ENCODE peak calls at places on chromosome 16, in five cellular contexts. N is HuH-7; T is T-cell; O is cardiac fibroblast; D is effector CD4-positive, alpha-beta T cell. Q is an unnamed sample.
A peak's percentile ranks its signal among the peaks of the same experiment; 100 is the strongest.

GRCh38 chr16:52123842-52124241 is 423.1 kb downstream of the TOX3 start:
- DNase-seq in N (no peak), T (no peak), O (no peak), D (no peak), Q (no peak)

GRCh38 chr16:14109782-14110727 is 38.9 kb downstream of the MRTFB start:
- DNase-seq in N (no peak), T (no peak), O (no peak), D (no peak), Q (no peak)

GRCh38 chr16:78126662-78127061 is 27.2 kb downstream of the WWOX start:
- DNase-seq in N (no peak), T (no peak), O (no peak), D (no peak), Q (no peak)

GRCh38 chr16:85523602-85524364 is 89.3 kb upstream of the GSE1 start:
- DNase-seq in N (peak; percentile 98), T (no peak), O (peak; percentile 12), D (no peak), Q (no peak)

GRCh38 chr16:73058221-73058615 is 10.3 kb upstream of the ZFHX3 start:
- DNase-seq in N (no peak), T (no peak), O (peak; percentile 46), D (no peak), Q (no peak)

GRCh38 chr16:9050102-9050830 is 41.2 kb upstream of the HAPSTR1 start:
- DNase-seq in N (peak; percentile 26), T (no peak), O (peak; percentile 28), D (no peak), Q (no peak)

GRCh38 chr16:49632111-49632797 is 223.7 kb downstream of the ZNF423 start:
- DNase-seq in N (no peak), T (no peak), O (no peak), D (no peak), Q (no peak)

GRCh38 chr16:69443809-69444611 is 19.6 kb downstream of the CYB5B start:
- DNase-seq in N (no peak), T (no peak), O (peak; percentile 72), D (no peak), Q (no peak)

GRCh38 chr16:53743149-53743566 is 39.2 kb downstream of the FTO start:
- DNase-seq in N (no peak), T (peak; percentile 15), O (peak; percentile 65), D (no peak), Q (no peak)

GRCh38 chr16:85998178-85998867 is 99.4 kb downstream of the IRF8 start:
- DNase-seq in N (no peak), T (no peak), O (no peak), D (no peak), Q (no peak)

GRCh38 chr16:15757075-15757386 is 99.8 kb downstream of the MYH11 start:
- DNase-seq in N (no peak), T (no peak), O (no peak), D (no peak), Q (no peak)

GRCh38 chr16:50260206-50261159 is 5.9 kb upstream of the ADCY7 start:
- DNase-seq in N (no peak), T (no peak), O (no peak), D (no peak), Q (no peak)

GRCh38 chr16:3004781-3005284 is 7.9 kb upstream of the CLDN9 start:
- DNase-seq in N (no peak), T (no peak), O (no peak), D (no peak), Q (peak; percentile 18)

GRCh38 chr16:29663020-29663828 is at the start of gene SPN:
- DNase-seq in N (no peak), T (no peak), O (no peak), D (peak; percentile 10), Q (peak; percentile 64)

GRCh38 chr16:72976047-72976746 is 71.7 kb downstream of the ZFHX3 start:
- DNase-seq in N (no peak), T (no peak), O (no peak), D (no peak), Q (no peak)

GRCh38 chr16:80912651-80913050 is 94.0 kb downstream of the CMC2 start:
- DNase-seq in N (no peak), T (no peak), O (no peak), D (no peak), Q (no peak)

GRCh38 chr16:11370084-11370931 is 25.0 kb downstream of the RMI2 start:
- DNase-seq in N (no peak), T (no peak), O (no peak), D (no peak), Q (no peak)

GRCh38 chr16:77057161-77057736 is 133.7 kb upstream of the MON1B start:
- DNase-seq in N (no peak), T (no peak), O (no peak), D (no peak), Q (no peak)

Q was measured in KG1.